ENCODE peak calls at places on chromosome 21, in five cellular contexts. F, J, V, T and P are unnamed samples.

GRCh38 chr21:41208946-41209345 is 41.0 kb downstream of the BACE2 start:
- DNase-seq in F (no peak), J (no peak), V (no peak), T (no peak), P (no peak)

GRCh38 chr21:35179990-35180557 is 131.0 kb upstream of the RUNX1 start:
- DNase-seq in F (no peak), J (no peak), V (no peak), T (no peak), P (peak; percentile 54)

GRCh38 chr21:34952701-34953100 is 96.4 kb downstream of the RUNX1 start:
- DNase-seq in F (no peak), J (no peak), V (no peak), T (no peak), P (peak; percentile 42)

GRCh38 chr21:16113052-16113715 is 383.4 kb downstream of the USP25 start:
- DNase-seq in F (no peak), J (no peak), V (no peak), T (no peak), P (no peak)

GRCh38 chr21:14959343-14959742 is 105.5 kb downstream of the NRIP1 start:
- DNase-seq in F (no peak), J (no peak), V (no peak), T (no peak), P (no peak)

GRCh38 chr21:34734696-34735095 is 65.9 kb downstream of the CLIC6 start:
- DNase-seq in F (no peak), J (no peak), V (no peak), T (no peak), P (no peak)

GRCh38 chr21:19832551-19832950 is 1165.7 kb upstream of the NCAM2 start:
- DNase-seq in F (no peak), J (no peak), V (no peak), T (no peak), P (no peak)

GRCh38 chr21:15624646-15625045 is 105.1 kb upstream of the USP25 start:
- DNase-seq in F (no peak), J (no peak), V (no peak), T (no peak), P (no peak)

GRCh38 chr21:25872271-25872670 is 137.5 kb downstream of the GABPA start:
- DNase-seq in F (no peak), J (no peak), V (no peak), T (no peak), P (no peak)

GRCh38 chr21:41631564-41632461 is 123.9 kb upstream of the TMPRSS2 start:
- DNase-seq in F (no peak), J (no peak), V (no peak), T (peak; percentile 84), P (peak; percentile 71)

GRCh38 chr21:42097860-42098259 is 26.7 kb downstream of the UMODL1 start:
- DNase-seq in F (no peak), J (no peak), V (peak; percentile 25), T (no peak), P (no peak)

GRCh38 chr21:32087452-32087851 is 191.4 kb downstream of the MIS18A start:
- DNase-seq in F (no peak), J (no peak), V (no peak), T (no peak), P (no peak)

GRCh38 chr21:32143222-32143939 is 135.5 kb downstream of the MIS18A start:
- DNase-seq in F (no peak), J (no peak), V (no peak), T (no peak), P (no peak)

GRCh38 chr21:25938673-25939395 is 204.1 kb downstream of the GABPA start:
- DNase-seq in F (no peak), J (no peak), V (no peak), T (no peak), P (no peak)

DNA sequence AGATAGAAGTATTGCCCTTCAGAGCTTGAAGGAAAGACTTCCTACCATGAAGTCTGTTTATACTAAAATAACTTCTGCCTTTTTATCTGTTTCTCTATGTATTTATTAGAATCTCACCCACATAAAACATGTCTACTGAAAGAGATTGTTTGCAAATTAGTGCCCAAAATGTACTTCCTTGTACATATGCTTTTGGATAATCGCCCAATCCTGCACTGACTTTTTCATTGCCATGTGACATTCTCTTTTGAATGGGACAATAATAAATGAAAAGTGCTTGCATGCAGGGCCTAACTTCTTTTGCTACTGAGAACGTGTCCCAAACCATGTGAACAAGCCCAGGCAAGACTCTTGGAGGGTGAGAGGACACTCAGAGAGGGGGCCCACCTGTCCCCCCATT is 711.6 kb upstream of the ADAMTS5 start:
- DNase-seq in F (no peak), J (no peak), V (no peak), T (no peak), P (no peak)
- TF ChIP-seq CTCF in F (no peak), J (no peak), V (no peak), T (no peak), P (no peak)

DNA sequence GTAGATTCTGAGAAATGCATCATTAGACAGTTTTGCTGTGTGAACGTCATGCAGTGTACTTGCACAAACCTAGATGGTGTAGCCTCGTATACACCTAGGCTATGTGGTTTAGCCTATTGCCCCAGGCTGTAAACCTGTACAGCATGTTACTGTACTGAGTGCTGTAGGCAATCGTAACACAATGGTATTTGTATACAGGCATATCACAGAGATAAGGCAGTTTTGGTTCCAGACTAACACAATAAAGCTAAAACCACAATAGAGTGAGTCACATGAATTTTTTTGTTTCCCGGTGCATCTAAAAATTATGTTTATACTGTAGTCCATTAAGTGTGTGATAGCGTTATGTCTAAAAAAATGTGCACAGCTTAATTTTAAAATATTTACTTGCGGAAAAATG is 6.9 kb downstream of the IL10RB start:
- DNase-seq in F (no peak), J (no peak), V (no peak), T (no peak), P (no peak)
- TF ChIP-seq CTCF in F (no peak), J (no peak), V (no peak), T (no peak), P (no peak)

GRCh38 chr21:33374874-33375644 is 28.2 kb upstream of the IFNGR2 start:
- DNase-seq in F (peak; percentile 53), J (no peak), V (no peak), T (no peak), P (no peak)

GRCh38 chr21:33373451-33373850 is 29.8 kb upstream of the IFNGR2 start:
- DNase-seq in F (no peak), J (no peak), V (no peak), T (peak; percentile 45), P (no peak)

GRCh38 chr21:33377221-33377620 is 26.0 kb upstream of the IFNGR2 start:
- DNase-seq in F (no peak), J (no peak), V (no peak), T (no peak), P (no peak)

GRCh38 chr21:33372582-33372981 is 30.6 kb upstream of the IFNGR2 start:
- DNase-seq in F (no peak), J (no peak), V (no peak), T (peak; percentile 52), P (no peak)

GRCh38 chr21:33374080-33374873 is 28.9 kb upstream of the IFNGR2 start:
- DNase-seq in F (peak; percentile 87), J (peak; percentile 38), V (peak; percentile 57), T (peak; percentile 65), P (peak; percentile 67)
- TF ChIP-seq CTCF in F (peak; percentile 95), J (peak; percentile 66), V (peak; percentile 55), T (peak; percentile 71), P (peak; percentile 75)

DNA sequence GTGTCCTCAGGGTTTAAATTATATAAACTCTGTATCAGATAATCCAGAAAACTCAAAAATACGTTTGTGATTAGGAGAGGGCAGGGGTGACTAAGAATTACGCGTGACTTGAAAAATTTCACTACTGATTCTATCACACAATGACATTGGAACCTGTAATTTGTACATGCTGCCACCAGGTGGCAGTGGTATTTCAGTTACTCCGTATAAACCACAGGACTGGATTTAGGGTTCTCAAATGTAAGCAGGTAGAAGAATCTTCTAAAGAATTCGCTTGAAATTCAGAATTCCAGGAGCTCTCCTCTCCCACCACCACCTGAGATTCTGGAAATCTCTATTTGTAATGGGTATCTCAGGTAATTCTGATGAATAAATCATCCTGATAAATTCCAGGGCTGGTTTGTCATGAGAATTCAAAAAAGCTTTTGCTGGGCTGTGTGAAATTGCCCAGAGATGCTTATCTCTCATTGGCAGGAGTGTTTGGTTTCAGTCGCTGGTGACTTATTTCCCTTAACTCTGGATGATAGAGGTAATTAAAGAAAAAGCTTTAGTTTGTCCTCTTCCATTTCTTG is 1.7 kb upstream of the KRTAP7-1 start:
- DNase-seq in F (peak; percentile 48), J (no peak), V (peak; percentile 28), T (no peak), P (peak; percentile 40)
- TF ChIP-seq CTCF in F (peak; percentile 88), J (peak; percentile 63), V (peak; percentile 99), T (peak; percentile 51), P (peak; percentile 78)

DNA sequence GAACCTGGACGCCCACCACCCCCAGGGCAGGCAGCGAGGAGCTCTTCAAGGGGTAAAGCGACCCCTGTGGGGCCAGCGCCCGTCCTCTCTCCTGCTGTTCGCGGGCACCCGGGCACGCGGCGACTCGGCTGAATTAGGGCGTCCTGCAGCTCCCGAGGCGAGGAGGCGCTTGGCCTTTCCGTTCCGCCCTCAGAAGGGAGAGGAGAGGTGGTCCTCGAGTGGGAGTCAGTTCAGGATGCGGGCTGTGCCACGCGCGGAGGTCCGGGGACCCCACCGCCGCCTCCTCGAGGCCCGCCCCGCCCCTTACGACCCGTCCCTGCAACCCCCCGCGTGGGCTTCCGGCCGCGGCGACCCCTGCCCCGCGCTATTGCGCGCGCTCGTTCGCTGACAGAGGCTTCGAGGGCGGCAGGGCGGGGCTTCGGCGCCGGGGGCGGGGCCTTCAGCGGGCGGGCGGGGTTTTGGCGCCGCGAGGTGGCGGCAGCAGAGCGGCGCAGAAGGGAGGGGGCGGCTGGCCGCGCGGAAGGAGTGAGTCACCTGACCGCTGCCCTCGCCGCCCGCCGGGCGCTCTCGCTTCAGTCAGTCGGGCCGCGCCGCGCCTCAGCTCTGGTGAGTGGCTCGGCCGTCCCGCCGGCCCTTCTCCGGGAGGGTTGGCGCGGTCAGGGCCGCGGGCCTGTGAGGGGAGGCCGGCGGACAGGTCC is at the start of gene BACH1:
- DNase-seq in F (peak; percentile 90), J (peak; percentile 80), V (peak; percentile 93), T (peak; percentile 96), P (peak; percentile 86)
- TF ChIP-seq CTCF in F (peak; percentile 32), J (peak; percentile 33), V (peak; percentile 39), T (peak; percentile 43), P (peak; percentile 58)

DNA sequence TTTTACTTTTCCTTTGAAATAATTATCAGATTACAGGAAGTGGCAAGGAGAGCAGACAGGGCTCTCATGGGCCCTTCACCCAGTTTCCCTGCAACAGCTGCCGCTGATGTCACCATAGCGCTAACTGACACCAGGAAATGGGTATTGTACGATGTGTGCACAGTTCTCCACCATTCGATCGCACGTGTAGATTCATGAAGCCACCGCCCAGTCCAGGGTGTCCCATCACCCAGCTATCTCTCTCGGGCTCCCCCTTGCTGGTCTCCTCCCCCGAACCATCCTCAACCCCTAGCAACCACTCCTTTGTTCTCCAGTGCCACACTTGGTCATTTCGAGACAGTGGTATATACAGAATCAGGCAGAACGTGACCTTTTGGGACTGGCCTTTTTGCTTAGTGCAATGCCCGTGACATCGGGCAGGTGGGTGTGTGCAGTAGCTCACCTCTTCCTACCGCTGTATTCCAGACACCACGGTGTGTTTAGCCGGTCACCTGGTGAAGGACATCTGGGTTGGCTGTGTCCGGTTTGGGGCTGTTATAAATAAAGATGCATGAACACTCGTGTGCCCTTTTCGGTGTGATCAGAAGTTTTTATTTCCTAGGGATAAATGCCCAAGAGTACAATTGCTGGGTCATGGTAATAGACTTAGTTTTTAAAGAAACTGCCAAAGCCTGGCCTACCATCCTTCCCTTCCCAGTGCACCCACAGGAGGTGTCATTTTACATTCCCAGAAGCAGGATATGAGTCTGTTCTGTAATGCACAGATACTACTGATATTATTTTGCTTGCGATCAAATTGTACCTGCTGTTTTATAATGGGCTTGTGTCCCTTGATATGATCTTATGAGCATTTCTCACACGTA is 118.5 kb downstream of the CRYAA start:
- DNase-seq in F (no peak), J (no peak), V (no peak), T (peak; percentile 54), P (peak; percentile 93)
- TF ChIP-seq CTCF in F (no peak), J (no peak), V (no peak), T (no peak), P (peak; percentile 50)

GRCh38 chr21:45136927-45137611 is 62.7 kb downstream of the ADARB1 start:
- DNase-seq in F (peak; percentile 79), J (peak; percentile 38), V (peak; percentile 91), T (peak; percentile 81), P (peak; percentile 76)
- TF ChIP-seq CTCF in F (peak; percentile 94), J (peak; percentile 52), V (peak; percentile 60), T (peak; percentile 82), P (peak; percentile 84)